ENCODE peak calls at places on chromosomes 5 and 9, in ten cellular contexts. R is mesenchymal stem cell; Q is CD8-positive, alpha-beta memory T cell; C is endothelial cell of umbilical vein; M is left ventricle myocardium inferior; B is CD4-positive, CD25-positive, alpha-beta regulatory T cell; W is skeletal muscle cell; Z is aorta; L is adipocyte; X is adrenal gland. K is an unnamed sample.

GRCh38 chr9:33137271-33137670 is 29.9 kb downstream of the B4GALT1 start:
- DNase-seq in M (no peak), C (no peak), B (no peak), X (no peak), Q (no peak), R (no peak), Z (no peak), W (no peak), L (no peak), K (no peak)

GRCh38 chr9:93575706-93576295 is 583 bp upstream of the PHF2 start:
- DNase-seq in R (peak; percentile 46), Z (peak; percentile 84), X (peak; percentile 55), C (peak; percentile 45), Q (peak; percentile 60), W (no peak), M (peak; percentile 48), B (peak; percentile 51), L (peak; percentile 58), K (no peak)

GRCh38 chr5:102792705-102793104 is 37.6 kb downstream of the PAM start:
- DNase-seq in M (no peak), L (no peak), W (no peak), B (no peak), R (no peak), Q (no peak), C (peak; percentile 33), Z (no peak), X (no peak), K (peak; percentile 56)

GRCh38 chr5:179146277-179146676 is 86.1 kb downstream of the ZNF354C start:
- DNase-seq in B (no peak), X (no peak), M (no peak), C (no peak), L (no peak), Z (peak; percentile 23), W (no peak), Q (peak; percentile 20), R (no peak), K (no peak)

GRCh38 chr5:57338068-57338848 is 144.4 kb downstream of the ACTBL2 start:
- DNase-seq in Z (no peak), L (no peak), R (no peak), M (no peak), C (peak; percentile 36), X (no peak), B (no peak), Q (no peak), W (no peak), K (peak; percentile 54)

GRCh38 chr9:23492126-23493002 is 333.7 kb downstream of the ELAVL2 start:
- DNase-seq in B (no peak), M (no peak), Q (no peak), X (peak; percentile 23), Z (no peak), W (peak; percentile 10), L (peak; percentile 73), R (peak; percentile 49), C (peak; percentile 64), K (peak; percentile 58)

GRCh38 chr9:114387678-114388431 is at the start of gene AKNA:
- DNase-seq in Q (peak; percentile 90), C (peak; percentile 86), R (peak; percentile 93), M (peak; percentile 75), X (peak; percentile 73), Z (peak; percentile 92), B (peak; percentile 71), L (peak; percentile 84), W (peak; percentile 59), K (peak; percentile 60)

GRCh38 chr5:43041131-43041668 is 1.1 kb upstream of the ANXA2R start:
- DNase-seq in R (no peak), Z (peak; percentile 65), Q (peak; percentile 73), M (peak; percentile 42), W (no peak), B (peak; percentile 35), C (no peak), X (peak; percentile 58), L (peak; percentile 89), K (no peak)

GRCh38 chr5:78361226-78361993 is 993 bp downstream of the SCAMP1 start:
- DNase-seq in C (peak; percentile 90), Q (no peak), L (peak; percentile 60), R (peak; percentile 65), B (no peak), W (no peak), M (peak; percentile 28), X (peak; percentile 64), Z (peak; percentile 48), K (peak; percentile 84)

GRCh38 chr9:125024917-125025316 is 84.0 kb upstream of the GOLGA1 start:
- DNase-seq in W (no peak), L (no peak), M (no peak), R (no peak), C (no peak), Z (no peak), B (no peak), Q (no peak), X (no peak), K (no peak)

GRCh38 chr5:146291421-146292074 is 47.1 kb upstream of the POU4F3 start:
- DNase-seq in B (no peak), C (peak; percentile 47), Z (no peak), W (peak; percentile 1), L (peak; percentile 66), X (no peak), M (no peak), R (peak; percentile 58), Q (peak; percentile 21), K (peak; percentile 62)

GRCh38 chr9:100492952-100493351 is 20.0 kb downstream of the TMEFF1 start:
- DNase-seq in R (peak; percentile 40), C (no peak), X (no peak), W (peak; percentile 15), B (no peak), Z (no peak), L (peak; percentile 38), Q (no peak), M (no peak), K (peak; percentile 52)

GRCh38 chr9:122004589-122004988 is 88.5 kb downstream of the TTLL11 start:
- DNase-seq in Z (no peak), B (no peak), Q (no peak), X (no peak), M (no peak), R (no peak), L (no peak), C (no peak), W (no peak), K (no peak)

GRCh38 chr9:127336086-127336485 is 60.9 kb upstream of the SLC2A8 start:
- DNase-seq in Q (no peak), R (peak; percentile 74), C (peak; percentile 18), M (no peak), L (peak; percentile 57), B (no peak), W (peak; percentile 49), X (no peak), Z (no peak), K (peak; percentile 76)

DNA sequence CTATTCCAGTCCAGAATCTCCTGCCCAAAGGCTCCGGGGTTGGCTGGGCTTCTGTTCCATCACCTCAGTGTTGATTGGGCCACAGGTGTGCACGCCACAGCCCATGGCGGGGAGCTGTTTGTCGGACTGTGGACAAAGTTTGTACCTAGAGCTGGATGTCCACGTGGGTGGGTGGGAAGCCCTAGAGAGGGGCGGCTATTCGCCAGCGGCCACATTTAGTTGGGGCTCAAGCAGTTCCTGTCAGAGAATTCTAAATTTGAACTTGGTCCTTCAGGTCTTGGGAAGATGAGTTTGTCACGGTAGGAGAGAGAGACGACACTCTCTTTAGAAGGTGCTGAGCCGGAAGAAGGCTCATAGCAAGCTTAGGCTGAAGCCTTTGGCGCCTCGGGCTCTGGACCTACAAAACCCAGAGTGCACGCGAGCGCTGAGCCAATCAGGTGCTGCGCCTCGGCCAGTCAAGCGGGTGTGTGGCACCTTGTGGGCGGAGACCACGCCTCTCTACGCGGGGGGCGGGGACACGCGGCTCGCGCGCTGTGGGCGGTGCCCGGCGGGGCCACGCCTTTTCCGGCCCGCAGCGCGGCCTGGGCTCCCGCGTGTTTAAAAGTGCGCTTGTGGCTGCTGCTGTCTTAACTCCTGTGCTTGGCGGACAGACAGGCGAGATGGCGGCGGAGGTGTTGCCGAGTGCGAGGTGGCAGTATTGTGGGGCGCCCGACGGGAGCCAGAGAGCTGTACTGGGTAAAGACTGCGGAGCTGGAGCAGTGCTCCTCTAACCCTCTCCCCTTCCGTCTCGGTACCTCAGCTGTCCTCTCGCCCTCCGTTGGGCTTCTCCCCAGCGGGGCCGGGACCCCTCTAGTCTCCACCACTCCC is at the start of gene POLR1E:
- DNase-seq in M (peak; percentile 94), C (peak; percentile 92), Q (peak; percentile 98), Z (peak; percentile 96), X (peak; percentile 96), W (peak; percentile 72), L (peak; percentile 96), B (peak; percentile 93), R (peak; percentile 92), K (peak; percentile 85)
- H3K4me3 ChIP-seq in M (peak within 1 kb of the TSS; percentile 80), C (peak within 1 kb of the TSS; percentile 76), Q (peak within 1 kb of the TSS; percentile 77), Z (peak within 1 kb of the TSS; percentile 48), X (peak within 1 kb of the TSS; percentile 75), W (peak within 1 kb of the TSS; percentile 92), L (peak within 1 kb of the TSS; percentile 95), B (peak within 1 kb of the TSS; percentile 78), R (peak within 1 kb of the TSS; percentile 96), K (peak within 1 kb of the TSS; percentile 75)

DNA sequence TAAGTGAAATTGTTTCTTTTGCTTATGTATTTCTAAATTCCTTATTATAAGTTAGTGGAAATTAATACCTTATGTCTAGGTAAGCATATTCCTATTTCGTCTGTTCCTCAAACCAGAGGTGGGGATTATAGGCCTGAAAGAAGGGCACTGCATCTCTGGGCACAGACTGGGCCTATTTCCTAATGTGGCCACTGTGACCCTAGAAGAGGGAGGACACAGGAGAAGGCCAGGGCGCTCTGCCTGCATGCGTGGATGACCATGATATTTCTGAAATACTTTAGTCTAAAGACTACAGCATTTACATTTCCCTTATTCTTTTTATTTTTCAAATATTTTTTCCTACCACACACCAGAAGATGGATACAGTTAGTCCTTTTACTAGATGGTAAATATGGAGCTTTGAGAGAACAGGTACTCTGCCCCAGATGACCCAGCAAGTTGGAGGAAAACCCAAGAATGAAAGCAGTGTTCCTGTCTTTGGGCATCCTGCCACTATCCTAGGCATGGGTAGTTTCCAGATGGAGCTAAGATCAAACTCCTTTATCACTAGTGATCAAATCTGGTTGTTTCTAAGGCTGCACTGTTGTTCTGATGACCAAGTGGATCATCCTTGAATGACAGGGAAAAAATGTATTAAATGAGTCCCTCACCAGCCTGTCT is 27.8 kb downstream of the RUSC2 start:
- DNase-seq in B (no peak), Q (no peak), Z (no peak), W (no peak), R (no peak), C (no peak), X (no peak), L (no peak), M (no peak), K (no peak)
- H3K4me3 ChIP-seq in B (no peak overlapping the region), Q (no peak overlapping the region), Z (no peak overlapping the region), W (no peak overlapping the region), R (no peak overlapping the region), C (no peak overlapping the region), X (no peak overlapping the region), L (peak overlapping the region; percentile 4), M (no peak overlapping the region), K (no peak overlapping the region)

DNA sequence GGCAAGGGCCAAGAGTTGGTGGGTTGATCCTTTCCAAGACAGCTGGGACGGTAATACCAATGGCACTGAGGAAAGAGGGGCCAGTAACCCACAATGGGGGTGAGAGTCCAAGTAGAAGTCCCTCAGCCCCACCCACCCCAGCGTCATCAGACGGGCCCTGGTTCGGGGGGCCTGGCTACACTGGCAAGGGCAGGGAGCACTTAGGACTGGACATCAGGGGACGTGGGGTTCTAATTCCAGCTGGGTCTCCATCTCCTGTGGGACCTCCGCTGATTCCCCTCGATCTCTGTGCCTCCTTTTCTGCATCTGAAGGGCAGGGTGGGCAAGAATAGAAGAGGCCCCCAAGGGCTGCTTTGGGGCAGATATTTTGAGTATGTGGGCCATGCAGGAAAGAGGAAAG is 53.5 kb upstream of the FCN1 start:
- DNase-seq in R (no peak), X (no peak), Z (no peak), B (no peak), Q (no peak), M (no peak), L (no peak), C (no peak), W (no peak), K (no peak)
- H3K4me3 ChIP-seq in R (no peak overlapping the region), X (no peak overlapping the region), Z (no peak overlapping the region), B (no peak overlapping the region), Q (no peak overlapping the region), M (no peak overlapping the region), L (no peak overlapping the region), C (no peak overlapping the region), W (no peak overlapping the region), K (no peak overlapping the region)

GRCh38 chr5:37983463-37983862 is 143.6 kb upstream of the GDNF start:
- DNase-seq in L (no peak), B (no peak), Z (no peak), M (no peak), X (no peak), Q (no peak), W (no peak), C (no peak), R (no peak), K (no peak)
- H3K4me3 ChIP-seq in L (no peak overlapping the region), B (no peak overlapping the region), Z (no peak overlapping the region), M (no peak overlapping the region), X (no peak overlapping the region), Q (no peak overlapping the region), W (no peak overlapping the region), C (no peak overlapping the region), R (no peak overlapping the region), K (no peak overlapping the region)

K was measured in fibroblast of mammary gland.